ENCODE peak calls at places on chromosomes 11 and 22, in five cellular contexts. S is GM06990; T is choroid plexus epithelial cell; J is effector memory CD4-positive, alpha-beta T cell; M is activated naive CD4-positive, alpha-beta T cell treated with anti-CD3 and anti-CD28 coated beads, Interleukin-2, amount 10 ng/mL, durations not matched to agents 7 days and 5 days. F is an unnamed sample.

GRCh38 chr11:61752117-61752924 is at the start of gene MYRF:
- DNase-seq in S (peak), T (no peak), J (peak), M (peak), F (peak)

GRCh38 chr11:122253541-122254317 is 137.7 kb upstream of the BLID start:
- DNase-seq in S (no peak), T (peak), J (no peak), M (no peak), F (no peak)

GRCh38 chr11:62842171-62842717 is 2.9 kb upstream of the WDR74 start:
- DNase-seq in S (peak), T (peak), J (no peak), M (peak), F (no peak)

GRCh38 chr11:33262016-33262638 is 4.9 kb downstream of the HIPK3 start:
- DNase-seq in S (no peak), T (peak), J (no peak), M (no peak), F (no peak)

GRCh38 chr11:133175111-133175510 is 357.2 kb downstream of the OPCML start:
- DNase-seq in S (no peak), T (no peak), J (no peak), M (no peak), F (no peak)

GRCh38 chr11:74695705-74696280 is 35.4 kb downstream of the CHRDL2 start:
- DNase-seq in S (no peak), T (no peak), J (no peak), M (no peak), F (no peak)

GRCh38 chr11:3134651-3135490 is 30.2 kb downstream of the OSBPL5 start:
- DNase-seq in S (no peak), T (no peak), J (no peak), M (peak), F (no peak)

GRCh38 chr11:111606986-111607385 is 4.7 kb downstream of the SIK2 start:
- DNase-seq in S (no peak), T (peak), J (no peak), M (no peak), F (no peak)

GRCh38 chr11:1017269-1018005 is 19.1 kb downstream of the MUC6 start:
- DNase-seq in S (no peak), T (no peak), J (no peak), M (peak), F (peak)

GRCh38 chr11:10289765-10290420 is 4.1 kb downstream of the SBF2 start:
- DNase-seq in S (no peak), T (no peak), J (no peak), M (no peak), F (no peak)

GRCh38 chr11:67484847-67485311 is 2.1 kb downstream of the AIP start:
- DNase-seq in S (peak), T (no peak), J (peak), M (peak), F (no peak)

GRCh38 chr22:41003041-41003440 is 51.9 kb downstream of the RBX1 start:
- DNase-seq in S (no peak), T (no peak), J (no peak), M (no peak), F (no peak)

GRCh38 chr11:92861641-92862040 is 107.8 kb upstream of the MTNR1B start:
- DNase-seq in S (no peak), T (no peak), J (no peak), M (no peak), F (no peak)

GRCh38 chr22:49853981-49854791 is 542 bp downstream of the ZBED4 start:
- DNase-seq in S (peak), T (peak), J (no peak), M (peak), F (peak)

GRCh38 chr22:49962751-49963646 is 2.4 kb downstream of the PIM3 start:
- DNase-seq in S (peak), T (no peak), J (no peak), M (peak), F (no peak)

GRCh38 chr11:81574301-81574700 is 1159.4 kb downstream of the FAM181B start:
- DNase-seq in S (no peak), T (no peak), J (no peak), M (no peak), F (no peak)

GRCh38 chr11:82682003-82682751 is 51.5 kb downstream of the FAM181B start:
- DNase-seq in S (peak), T (peak), J (no peak), M (peak), F (peak)

GRCh38 chr22:43275545-43275981 is 67.6 kb downstream of the SCUBE1 start:
- DNase-seq in S (no peak), T (peak), J (no peak), M (no peak), F (peak)

GRCh38 chr11:111514216-111515031 is at the start of gene HOATZ:
- DNase-seq in S (no peak), T (no peak), J (no peak), M (peak), F (no peak)

GRCh38 chr22:43293661-43294392 is 49.3 kb downstream of the SCUBE1 start:
- DNase-seq in S (no peak), T (peak), J (no peak), M (no peak), F (peak)